ENCODE peak calls at places on chromosomes 3 and 15, in nine cellular contexts. Z, M, I, B, D, R, G, P and Q are unnamed samples.

GRCh38 chr3:178645503-178645902 is 109.3 kb downstream of the KCNMB2 start:
- DNase-seq in M (no peak), D (no peak), R (no peak), B (peak), P (no peak), I (no peak), G (no peak), Z (no peak), Q (no peak)

GRCh38 chr3:33144433-33144832 is 30.6 kb downstream of the CRTAP start:
- DNase-seq in M (no peak), P (no peak), I (no peak), G (no peak), Z (no peak), D (no peak), R (no peak), B (no peak), Q (peak)

GRCh38 chr15:86063328-86064180 is 16.1 kb upstream of the AGBL1 start:
- DNase-seq in M (peak), D (no peak), B (no peak), P (no peak), G (no peak), I (no peak), Z (no peak), R (no peak), Q (no peak)

GRCh38 chr3:65706786-65707568 is 331.7 kb downstream of the MAGI1 start:
- DNase-seq in B (no peak), P (no peak), D (no peak), I (no peak), G (no peak), M (no peak), Z (no peak), R (no peak), Q (no peak)

GRCh38 chr3:179083977-179084376 is 12.4 kb upstream of the ZMAT3 start:
- DNase-seq in I (no peak), M (no peak), B (no peak), Z (no peak), R (no peak), P (no peak), D (no peak), G (no peak), Q (no peak)

GRCh38 chr3:141150431-141150830 is 81.2 kb upstream of the PXYLP1 start:
- DNase-seq in B (no peak), Z (no peak), D (no peak), G (no peak), R (no peak), I (no peak), M (no peak), P (no peak), Q (no peak)

GRCh38 chr3:159775372-159775961 is 213.2 kb upstream of the IL12A start:
- DNase-seq in P (peak), R (no peak), Z (no peak), M (peak), D (no peak), G (no peak), B (no peak), I (no peak), Q (peak)

GRCh38 chr3:125602752-125603649 is 7.7 kb upstream of the OSBPL11 start:
- DNase-seq in G (no peak), M (no peak), D (no peak), I (no peak), B (no peak), P (no peak), Z (no peak), R (peak), Q (no peak)

GRCh38 chr3:111884411-111885018 is 25.4 kb downstream of the PHLDB2 start:
- DNase-seq in G (no peak), D (no peak), P (no peak), I (no peak), Z (no peak), R (no peak), M (no peak), B (no peak), Q (no peak)

GRCh38 chr3:16474304-16474703 is 39.2 kb downstream of the RFTN1 start:
- DNase-seq in D (peak), R (no peak), I (no peak), B (no peak), P (no peak), M (no peak), G (no peak), Z (no peak), Q (no peak)

GRCh38 chr3:157248590-157249425 is 88.9 kb upstream of the CCNL1 start:
- DNase-seq in I (no peak), M (peak), P (no peak), D (peak), R (peak), Z (no peak), G (no peak), B (no peak), Q (peak)

GRCh38 chr3:170027691-170028102 is 10.1 kb upstream of the GPR160 start:
- DNase-seq in D (no peak), R (no peak), B (no peak), Z (no peak), G (no peak), P (no peak), M (no peak), I (no peak), Q (no peak)

GRCh38 chr3:47856669-47857068 is 53.7 kb downstream of the DHX30 start:
- DNase-seq in G (peak), B (peak), Z (no peak), R (no peak), D (no peak), P (no peak), I (no peak), M (no peak), Q (no peak)

GRCh38 chr3:188979236-188979635 is 192.5 kb upstream of the TPRG1 start:
- DNase-seq in B (no peak), M (no peak), R (no peak), I (no peak), Z (no peak), G (no peak), D (no peak), P (no peak), Q (no peak)

GRCh38 chr15:34217587-34218225 is 7.1 kb upstream of the EMC4 start:
- DNase-seq in D (no peak), B (no peak), Z (no peak), G (no peak), P (no peak), R (no peak), I (no peak), M (no peak), Q (no peak)

GRCh38 chr15:40358492-40359353 is 704 bp downstream of the DISP2 start:
- DNase-seq in G (no peak), M (no peak), Z (no peak), P (no peak), B (peak), R (no peak), I (no peak), D (no peak), Q (no peak)

GRCh38 chr15:83215306-83215705 is 7.7 kb upstream of the HDGFL3 start:
- DNase-seq in Z (no peak), R (no peak), D (no peak), B (no peak), P (no peak), I (no peak), G (no peak), M (no peak), Q (no peak)

GRCh38 chr3:195048059-195048905 is 222.7 kb downstream of the XXYLT1 start:
- DNase-seq in M (no peak), I (no peak), Z (no peak), G (no peak), P (no peak), B (no peak), D (no peak), R (no peak), Q (no peak)

GRCh38 chr15:79025201-79025600 is 65.4 kb downstream of the RASGRF1 start:
- DNase-seq in R (no peak), I (no peak), G (no peak), Z (no peak), P (no peak), M (no peak), B (no peak), D (no peak), Q (no peak)

GRCh38 chr3:34229871-34230270 is 431.4 kb downstream of the PDCD6IP start:
- DNase-seq in Z (no peak), D (no peak), I (no peak), R (no peak), M (no peak), B (no peak), G (no peak), P (no peak), Q (no peak)

GRCh38 chr3:3113042-3113709 is 3.0 kb upstream of the IL5RA start:
- DNase-seq in Z (no peak), D (no peak), I (no peak), B (no peak), P (no peak), G (no peak), R (no peak), M (no peak), Q (no peak)

GRCh38 chr3:112651516-112651915 is 10.6 kb upstream of the CCDC80 start:
- DNase-seq in P (no peak), D (no peak), I (no peak), R (no peak), Z (no peak), B (no peak), G (no peak), M (no peak), Q (no peak)

GRCh38 chr3:191296041-191296541 is 33.1 kb upstream of the CCDC50 start:
- DNase-seq in I (no peak), P (no peak), G (no peak), Z (no peak), R (no peak), D (no peak), M (no peak), B (no peak), Q (no peak)

GRCh38 chr3:140994316-140994715 is 52.7 kb downstream of the SLC25A36 start:
- DNase-seq in D (no peak), I (no peak), Z (no peak), G (no peak), P (no peak), M (no peak), B (no peak), R (no peak), Q (no peak)

GRCh38 chr15:96474274-96474673 is 143.8 kb downstream of the NR2F2 start:
- DNase-seq in M (no peak), G (no peak), D (no peak), P (no peak), R (no peak), Z (no peak), I (no peak), B (no peak), Q (no peak)

GRCh38 chr3:15616053-15616452 is 14.5 kb downstream of the BTD start:
- DNase-seq in R (no peak), Z (no peak), P (no peak), D (no peak), I (no peak), G (no peak), B (no peak), M (no peak), Q (no peak)

GRCh38 chr3:119619094-119619493 is 21.4 kb downstream of the PLA1A start:
- DNase-seq in M (no peak), I (no peak), R (no peak), D (no peak), P (no peak), B (no peak), Z (no peak), G (no peak), Q (no peak)

GRCh38 chr15:29348308-29348914 is 78.8 kb upstream of the NSMCE3 start:
- DNase-seq in M (no peak), Z (no peak), P (peak), G (no peak), B (no peak), R (no peak), D (no peak), I (no peak), Q (no peak)

GRCh38 chr3:5122741-5123706 is 932 bp downstream of the ARL8B start:
- DNase-seq in R (no peak), G (peak), D (no peak), I (no peak), B (no peak), P (peak), Z (no peak), M (peak), Q (peak)

GRCh38 chr3:97981886-97982285 is 9.7 kb upstream of the RIOX2 start:
- DNase-seq in Z (no peak), M (no peak), R (no peak), G (no peak), P (no peak), B (no peak), D (no peak), I (no peak), Q (no peak)

GRCh38 chr3:176916777-176917176 is 280.5 kb downstream of the TBL1XR1 start:
- DNase-seq in B (no peak), P (no peak), D (no peak), R (no peak), M (no peak), Z (no peak), I (no peak), G (no peak), Q (no peak)